ENCODE peak calls at places on chromosomes 4 and X, in nine cellular contexts. One of them, this sample, is unnamed.

GRCh38 chr4:80694178-80694577 is 336.3 kb upstream of the BMP3 start:
- DNase-seq in cerebellar cortex: no peak
- DNase-seq in C1 segment of cervical spinal cord: no peak
- DNase-seq in HT1080: peak; percentile 51
- DNase-seq in KBM-7: no peak
- DNase-seq in stimulated activated naive CD4-positive, alpha-beta T cell treated with Interleukin-2 at 50 U/mL for 16 hours: no peak
- DNase-seq in IMR-90: no peak
- DNase-seq in GM23338: no peak
- DNase-seq in NCI-H1436: no peak
- DNase-seq in this sample: no peak

GRCh38 chr4:38664704-38665401 is 854 bp downstream of the KLF3 start:
- DNase-seq in cerebellar cortex: peak; percentile 72
- DNase-seq in C1 segment of cervical spinal cord: no peak
- DNase-seq in HT1080: peak; percentile 50
- DNase-seq in KBM-7: peak; percentile 66
- DNase-seq in stimulated activated naive CD4-positive, alpha-beta T cell treated with Interleukin-2 at 50 U/mL for 16 hours: peak; percentile 50
- DNase-seq in IMR-90: peak; percentile 56
- DNase-seq in GM23338: peak; percentile 60
- DNase-seq in NCI-H1436: peak; percentile 55
- DNase-seq in this sample: peak; percentile 24

GRCh38 chr4:7978489-7978888 is 38.8 kb upstream of the AFAP1 start:
- DNase-seq in cerebellar cortex: no peak
- DNase-seq in C1 segment of cervical spinal cord: no peak
- DNase-seq in HT1080: no peak
- DNase-seq in KBM-7: no peak
- DNase-seq in stimulated activated naive CD4-positive, alpha-beta T cell treated with Interleukin-2 at 50 U/mL for 16 hours: no peak
- DNase-seq in IMR-90: no peak
- DNase-seq in GM23338: peak; percentile 44
- DNase-seq in NCI-H1436: no peak
- DNase-seq in this sample: peak; percentile 56

GRCh38 chrX:10884246-10884645 is 226.9 kb upstream of the HCCS start:
- DNase-seq in cerebellar cortex: no peak
- DNase-seq in C1 segment of cervical spinal cord: no peak
- DNase-seq in HT1080: no peak
- DNase-seq in KBM-7: no peak
- DNase-seq in stimulated activated naive CD4-positive, alpha-beta T cell treated with Interleukin-2 at 50 U/mL for 16 hours: no peak
- DNase-seq in IMR-90: peak; percentile 56
- DNase-seq in GM23338: no peak
- DNase-seq in NCI-H1436: no peak
- DNase-seq in this sample: no peak

GRCh38 chrX:139831017-139831416 is 101.8 kb downstream of the ATP11C start:
- DNase-seq in cerebellar cortex: no peak
- DNase-seq in C1 segment of cervical spinal cord: no peak
- DNase-seq in HT1080: no peak
- DNase-seq in KBM-7: no peak
- DNase-seq in stimulated activated naive CD4-positive, alpha-beta T cell treated with Interleukin-2 at 50 U/mL for 16 hours: no peak
- DNase-seq in IMR-90: no peak
- DNase-seq in GM23338: no peak
- DNase-seq in NCI-H1436: no peak
- DNase-seq in this sample: no peak

GRCh38 chr4:18049446-18049845 is 27.9 kb upstream of the LCORL start:
- DNase-seq in cerebellar cortex: no peak
- DNase-seq in C1 segment of cervical spinal cord: no peak
- DNase-seq in HT1080: peak; percentile 51
- DNase-seq in KBM-7: no peak
- DNase-seq in stimulated activated naive CD4-positive, alpha-beta T cell treated with Interleukin-2 at 50 U/mL for 16 hours: no peak
- DNase-seq in IMR-90: peak; percentile 16
- DNase-seq in GM23338: no peak
- DNase-seq in NCI-H1436: no peak
- DNase-seq in this sample: no peak

GRCh38 chr4:56261027-56261426 is 126.3 kb downstream of the AASDH start:
- DNase-seq in cerebellar cortex: no peak
- DNase-seq in C1 segment of cervical spinal cord: no peak
- DNase-seq in HT1080: no peak
- DNase-seq in KBM-7: no peak
- DNase-seq in stimulated activated naive CD4-positive, alpha-beta T cell treated with Interleukin-2 at 50 U/mL for 16 hours: peak; percentile 46
- DNase-seq in IMR-90: no peak
- DNase-seq in GM23338: no peak
- DNase-seq in NCI-H1436: no peak
- DNase-seq in this sample: no peak

GRCh38 chr4:40811886-40812857 is 62.4 kb downstream of the NSUN7 start:
- DNase-seq in cerebellar cortex: no peak
- DNase-seq in C1 segment of cervical spinal cord: no peak
- DNase-seq in HT1080: no peak
- DNase-seq in KBM-7: no peak
- DNase-seq in stimulated activated naive CD4-positive, alpha-beta T cell treated with Interleukin-2 at 50 U/mL for 16 hours: no peak
- DNase-seq in IMR-90: peak; percentile 32
- DNase-seq in GM23338: no peak
- DNase-seq in NCI-H1436: no peak
- DNase-seq in this sample: peak; percentile 63

GRCh38 chrX:107706309-107706708 is 69.3 kb downstream of the TSC22D3 start:
- DNase-seq in cerebellar cortex: no peak
- DNase-seq in C1 segment of cervical spinal cord: no peak
- DNase-seq in HT1080: no peak
- DNase-seq in KBM-7: no peak
- DNase-seq in stimulated activated naive CD4-positive, alpha-beta T cell treated with Interleukin-2 at 50 U/mL for 16 hours: no peak
- DNase-seq in IMR-90: no peak
- DNase-seq in GM23338: no peak
- DNase-seq in NCI-H1436: no peak
- DNase-seq in this sample: no peak

GRCh38 chrX:74015379-74016019 is 288.5 kb upstream of the ZCCHC13 start:
- DNase-seq in cerebellar cortex: peak; percentile 67
- DNase-seq in C1 segment of cervical spinal cord: no peak
- DNase-seq in HT1080: peak; percentile 56
- DNase-seq in KBM-7: peak; percentile 89
- DNase-seq in stimulated activated naive CD4-positive, alpha-beta T cell treated with Interleukin-2 at 50 U/mL for 16 hours: peak; percentile 18
- DNase-seq in IMR-90: peak; percentile 77
- DNase-seq in GM23338: peak; percentile 70
- DNase-seq in NCI-H1436: peak; percentile 78
- DNase-seq in this sample: peak; percentile 67

GRCh38 chr4:7973545-7973981 is 33.9 kb upstream of the AFAP1 start:
- DNase-seq in cerebellar cortex: no peak
- DNase-seq in C1 segment of cervical spinal cord: no peak
- DNase-seq in HT1080: peak; percentile 20
- DNase-seq in KBM-7: no peak
- DNase-seq in stimulated activated naive CD4-positive, alpha-beta T cell treated with Interleukin-2 at 50 U/mL for 16 hours: no peak
- DNase-seq in IMR-90: peak; percentile 74
- DNase-seq in GM23338: no peak
- DNase-seq in NCI-H1436: no peak
- DNase-seq in this sample: peak; percentile 75

GRCh38 chr4:35315419-35315818 is 928.9 kb downstream of the ARAP2 start:
- DNase-seq in cerebellar cortex: no peak
- DNase-seq in C1 segment of cervical spinal cord: no peak
- DNase-seq in HT1080: no peak
- DNase-seq in KBM-7: peak; percentile 1
- DNase-seq in stimulated activated naive CD4-positive, alpha-beta T cell treated with Interleukin-2 at 50 U/mL for 16 hours: no peak
- DNase-seq in IMR-90: no peak
- DNase-seq in GM23338: no peak
- DNase-seq in NCI-H1436: no peak
- DNase-seq in this sample: no peak

GRCh38 chr4:155526452-155527169 is 140.0 kb upstream of the GUCY1A1 start:
- DNase-seq in cerebellar cortex: no peak
- DNase-seq in C1 segment of cervical spinal cord: no peak
- DNase-seq in HT1080: no peak
- DNase-seq in KBM-7: no peak
- DNase-seq in stimulated activated naive CD4-positive, alpha-beta T cell treated with Interleukin-2 at 50 U/mL for 16 hours: no peak
- DNase-seq in IMR-90: peak; percentile 55
- DNase-seq in GM23338: no peak
- DNase-seq in NCI-H1436: no peak
- DNase-seq in this sample: peak; percentile 18

GRCh38 chrX:63747331-63747730 is 37.7 kb downstream of the ARHGEF9 start:
- DNase-seq in cerebellar cortex: no peak
- DNase-seq in C1 segment of cervical spinal cord: no peak
- DNase-seq in HT1080: peak; percentile 58
- DNase-seq in KBM-7: no peak
- DNase-seq in stimulated activated naive CD4-positive, alpha-beta T cell treated with Interleukin-2 at 50 U/mL for 16 hours: no peak
- DNase-seq in IMR-90: peak; percentile 68
- DNase-seq in GM23338: no peak
- DNase-seq in NCI-H1436: no peak
- DNase-seq in this sample: peak; percentile 20

GRCh38 chr4:172344266-172344772 is 531.1 kb downstream of the GALNTL6 start:
- DNase-seq in cerebellar cortex: no peak
- DNase-seq in C1 segment of cervical spinal cord: no peak
- DNase-seq in HT1080: no peak
- DNase-seq in KBM-7: no peak
- DNase-seq in stimulated activated naive CD4-positive, alpha-beta T cell treated with Interleukin-2 at 50 U/mL for 16 hours: no peak
- DNase-seq in IMR-90: no peak
- DNase-seq in GM23338: no peak
- DNase-seq in NCI-H1436: peak; percentile 29
- DNase-seq in this sample: no peak

GRCh38 chr4:30535255-30535654 is 184.9 kb upstream of the PCDH7 start:
- DNase-seq in cerebellar cortex: no peak
- DNase-seq in C1 segment of cervical spinal cord: no peak
- DNase-seq in HT1080: peak; percentile 38
- DNase-seq in KBM-7: no peak
- DNase-seq in stimulated activated naive CD4-positive, alpha-beta T cell treated with Interleukin-2 at 50 U/mL for 16 hours: no peak
- DNase-seq in IMR-90: no peak
- DNase-seq in GM23338: no peak
- DNase-seq in NCI-H1436: no peak
- DNase-seq in this sample: no peak

GRCh38 chr4:43251760-43252317 is 359.3 kb downstream of the GRXCR1 start:
- DNase-seq in cerebellar cortex: peak; percentile 76
- DNase-seq in C1 segment of cervical spinal cord: no peak
- DNase-seq in HT1080: no peak
- DNase-seq in KBM-7: no peak
- DNase-seq in stimulated activated naive CD4-positive, alpha-beta T cell treated with Interleukin-2 at 50 U/mL for 16 hours: no peak
- DNase-seq in IMR-90: peak; percentile 15
- DNase-seq in GM23338: no peak
- DNase-seq in NCI-H1436: no peak
- DNase-seq in this sample: peak; percentile 5

GRCh38 chr4:109657854-109658253 is 45.4 kb downstream of the CASP6 start:
- DNase-seq in cerebellar cortex: no peak
- DNase-seq in C1 segment of cervical spinal cord: no peak
- DNase-seq in HT1080: no peak
- DNase-seq in KBM-7: no peak
- DNase-seq in stimulated activated naive CD4-positive, alpha-beta T cell treated with Interleukin-2 at 50 U/mL for 16 hours: no peak
- DNase-seq in IMR-90: no peak
- DNase-seq in GM23338: no peak
- DNase-seq in NCI-H1436: no peak
- DNase-seq in this sample: no peak

GRCh38 chrX:153494541-153495361 is at the start of gene BGN:
- DNase-seq in cerebellar cortex: no peak
- DNase-seq in C1 segment of cervical spinal cord: no peak
- DNase-seq in HT1080: peak; percentile 13
- DNase-seq in KBM-7: no peak
- DNase-seq in stimulated activated naive CD4-positive, alpha-beta T cell treated with Interleukin-2 at 50 U/mL for 16 hours: no peak
- DNase-seq in IMR-90: peak; percentile 44
- DNase-seq in GM23338: peak; percentile 52
- DNase-seq in NCI-H1436: no peak
- DNase-seq in this sample: peak; percentile 41

GRCh38 chr4:189313861-189314513 is 626.7 kb upstream of the FRG1 start:
- DNase-seq in cerebellar cortex: no peak
- DNase-seq in C1 segment of cervical spinal cord: no peak
- DNase-seq in HT1080: no peak
- DNase-seq in KBM-7: no peak
- DNase-seq in stimulated activated naive CD4-positive, alpha-beta T cell treated with Interleukin-2 at 50 U/mL for 16 hours: no peak
- DNase-seq in IMR-90: no peak
- DNase-seq in GM23338: no peak
- DNase-seq in NCI-H1436: no peak
- DNase-seq in this sample: no peak